ENCODE peak calls at places on chromosomes 12 and 14, in ten cellular contexts. C is left ventricle myocardium inferior, Q is GM13977, Y is nephron progenitor cell, B is esophagus squamous epithelium, I is psoas muscle, O is astrocyte of the spinal cord, H is neural progenitor cell, S is heart right ventricle, J is hepatocyte. U is an unnamed sample.
A peak's percentile ranks its signal among the peaks of the same experiment; 100 is the strongest.

GRCh38 chr12:12086975-12087692 is 16.4 kb downstream of the BCL2L14 start:
- DNase-seq in I (no peak), J (no peak), C (no peak), Y (no peak), B (no peak), H (peak; percentile 33), Q (no peak), S (no peak), O (no peak), U (no peak)

GRCh38 chr14:51139221-51139681 is 44.3 kb upstream of the TRIM9 start:
- DNase-seq in B (no peak), S (no peak), C (no peak), J (peak; percentile 22), O (no peak), H (no peak), Q (no peak), Y (no peak), I (no peak), U (peak; percentile 13)

GRCh38 chr12:26245175-26245942 is 50.0 kb downstream of the SSPN start:
- DNase-seq in B (no peak), J (no peak), H (no peak), Y (no peak), C (no peak), S (no peak), I (no peak), Q (no peak), O (no peak), U (no peak)

GRCh38 chr12:1612196-1612595 is 16.8 kb upstream of the WNT5B start:
- DNase-seq in J (no peak), Q (no peak), I (no peak), H (no peak), B (no peak), C (no peak), Y (no peak), S (no peak), O (no peak), U (no peak)

GRCh38 chr14:46646796-46647195 is 4.8 kb downstream of the RPL10L start:
- DNase-seq in B (no peak), Y (no peak), J (no peak), C (no peak), I (no peak), S (no peak), O (no peak), H (no peak), Q (no peak), U (no peak)

GRCh38 chr12:129075451-129076208 is 222.4 kb downstream of the GLT1D1 start:
- DNase-seq in Y (peak; percentile 32), B (no peak), S (no peak), H (no peak), O (no peak), C (no peak), I (no peak), J (no peak), Q (no peak), U (no peak)

GRCh38 chr12:42759622-42760273 is 170.2 kb upstream of the PRICKLE1 start:
- DNase-seq in B (no peak), I (peak; percentile 79), J (peak; percentile 20), H (no peak), Q (no peak), Y (no peak), O (peak; percentile 50), S (peak; percentile 67), C (peak; percentile 71), U (no peak)

GRCh38 chr12:110689002-110689600 is at the start of gene HVCN1:
- DNase-seq in O (peak; percentile 9), S (peak; percentile 75), I (peak; percentile 66), Y (peak; percentile 69), B (no peak), Q (peak; percentile 85), H (peak; percentile 82), J (peak; percentile 56), C (peak; percentile 73), U (peak; percentile 28)

GRCh38 chr12:19783547-19784444 is 344.5 kb downstream of the AEBP2 start:
- DNase-seq in Q (no peak), J (no peak), I (no peak), B (no peak), O (no peak), H (peak; percentile 44), S (no peak), C (no peak), Y (peak; percentile 7), U (no peak)

GRCh38 chr14:95328876-95329503 is 9.3 kb upstream of the CLMN start:
- DNase-seq in B (no peak), O (no peak), S (no peak), I (no peak), J (no peak), C (no peak), H (no peak), Y (no peak), Q (no peak), U (no peak)

GRCh38 chr12:25421651-25422150 is 131.4 kb downstream of the LMNTD1 start:
- DNase-seq in B (no peak), J (no peak), I (no peak), Q (no peak), C (no peak), S (no peak), O (peak; percentile 16), H (no peak), Y (no peak), U (no peak)

GRCh38 chr12:119036878-119037493 is 55.6 kb downstream of the SRRM4 start:
- DNase-seq in O (no peak), H (peak; percentile 66), B (no peak), C (no peak), Q (peak; percentile 61), I (no peak), S (peak; percentile 6), J (peak; percentile 39), Y (peak; percentile 64), U (peak; percentile 37)

GRCh38 chr12:104735801-104736200 is 222.3 kb downstream of the SLC41A2 start:
- DNase-seq in C (no peak), Q (no peak), O (no peak), B (no peak), J (no peak), Y (no peak), H (no peak), S (no peak), I (no peak), U (no peak)

GRCh38 chr14:79419571-79420327 is 791.6 kb downstream of the DIO2 start:
- DNase-seq in O (no peak), J (peak; percentile 19), S (no peak), Q (no peak), C (no peak), B (no peak), Y (no peak), H (no peak), I (no peak), U (no peak)

GRCh38 chr12:112962561-112962960 is 15.8 kb upstream of the OAS2 start:
- DNase-seq in H (no peak), I (no peak), C (no peak), O (no peak), Y (no peak), S (no peak), B (no peak), Q (no peak), J (no peak), U (no peak)

GRCh38 chr14:105299654-105300541 is 903 bp downstream of the BRF1 start:
- DNase-seq in Q (no peak), I (peak; percentile 62), B (no peak), C (no peak), H (no peak), J (no peak), Y (no peak), O (no peak), S (no peak), U (no peak)

GRCh38 chr14:71243697-71244096 is 336.4 kb downstream of the PCNX1 start:
- DNase-seq in B (no peak), S (no peak), J (no peak), C (no peak), H (no peak), Y (no peak), I (no peak), Q (no peak), O (peak; percentile 40), U (no peak)

GRCh38 chr14:53032161-53032803 is 81.4 kb upstream of the FERMT2 start:
- DNase-seq in S (peak; percentile 43), C (no peak), Y (no peak), Q (no peak), O (peak; percentile 86), H (peak; percentile 34), B (no peak), J (no peak), I (no peak), U (peak; percentile 26)

DNA sequence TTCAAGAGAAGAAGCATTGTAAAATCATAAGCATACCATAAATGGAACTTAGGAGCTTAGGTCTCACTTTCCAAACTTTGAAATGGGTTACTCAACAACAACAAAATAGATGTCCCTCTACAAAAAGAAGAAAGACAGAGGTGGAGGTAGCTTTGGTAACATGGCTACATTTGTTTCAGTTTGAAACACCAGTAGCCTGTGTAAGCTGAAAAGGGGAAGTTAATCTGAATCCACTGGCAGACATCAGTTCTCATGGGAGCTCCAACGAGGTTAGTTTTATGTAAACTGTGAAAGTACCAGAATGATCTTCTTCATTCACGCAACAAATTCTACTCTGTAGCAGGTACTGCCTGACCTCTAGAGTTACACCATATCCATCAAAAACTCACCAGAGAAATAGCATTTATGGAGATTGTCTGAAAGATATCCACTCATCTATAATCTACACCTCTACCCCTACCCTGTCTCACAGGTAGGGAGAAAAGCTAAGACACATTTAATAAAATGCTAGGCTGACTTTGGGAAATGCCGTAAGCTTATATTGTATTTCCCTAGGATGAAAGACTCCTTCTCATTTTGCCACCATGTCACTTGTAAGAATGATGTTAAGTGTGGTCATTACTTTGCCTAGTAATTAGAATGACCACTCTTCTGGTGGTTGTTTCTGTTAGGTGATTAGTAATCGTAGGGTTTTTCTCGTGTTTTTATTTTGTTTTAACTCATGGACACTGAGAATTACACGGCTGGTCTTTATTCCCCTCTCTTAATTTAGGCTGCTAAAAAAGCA is 224.1 kb downstream of the ASCL1 start:
- DNase-seq in Q (peak; percentile 54), Y (no peak), I (no peak), H (no peak), O (no peak), S (no peak), J (no peak), B (no peak), C (no peak), U (no peak)
- TF ChIP-seq CTCF in Q (peak; percentile 14), Y (no peak), I (no peak), H (no peak), O (no peak), S (no peak), J (no peak), B (no peak), C (no peak), U (no peak)

GRCh38 chr12:50518129-50518528 is 13.3 kb downstream of the DIP2B start:
- DNase-seq in O (no peak), C (no peak), H (no peak), S (no peak), B (no peak), Q (no peak), J (no peak), Y (no peak), I (no peak), U (no peak)
- TF ChIP-seq CTCF in O (no peak), C (no peak), H (no peak), S (no peak), B (no peak), Q (no peak), J (no peak), Y (no peak), I (no peak), U (no peak)

GRCh38 chr12:6752931-6753771 is at the start of gene MLF2:
- DNase-seq in Q (peak; percentile 99), S (peak; percentile 99), Y (peak; percentile 99), H (peak; percentile 97), O (peak; percentile 100), C (peak; percentile 98), J (peak; percentile 98), B (peak; percentile 87), I (peak; percentile 98), U (peak; percentile 98)
- TF ChIP-seq CTCF in Q (peak; percentile 97), S (no peak), Y (no peak), H (peak; percentile 95), O (peak; percentile 98), C (no peak), J (peak; percentile 98), B (no peak), I (peak; percentile 91), U (peak; percentile 90)

GRCh38 chr14:67837011-67837624 is 17.5 kb downstream of the RAD51B start:
- DNase-seq in Y (peak; percentile 53), I (no peak), H (peak; percentile 74), B (no peak), Q (no peak), S (peak; percentile 75), C (no peak), O (peak; percentile 87), J (peak; percentile 85), U (peak; percentile 66)
- TF ChIP-seq CTCF in Y (peak; percentile 51), I (peak; percentile 42), H (peak; percentile 71), B (peak; percentile 85), Q (peak; percentile 79), S (peak; percentile 56), C (peak; percentile 60), O (peak; percentile 64), J (peak; percentile 88), U (peak; percentile 39)

U was measured in Calu3.